ENCODE peak calls at places on chromosomes 11 and 22, in five cellular contexts. S is GM23248, W is A673, J is right cardiac atrium, A is right lobe of liver. X is an unnamed sample.

GRCh38 chr11:47451990-47452389 is 3.1 kb upstream of the RAPSN start:
- DNase-seq in W (no peak), A (no peak), S (no peak), J (no peak), X (no peak)

GRCh38 chr11:46519351-46519750 is 74.5 kb downstream of the AMBRA1 start:
- DNase-seq in W (no peak), S (no peak), A (no peak), J (no peak), X (no peak)

GRCh38 chr11:121539000-121539399 is 86.2 kb upstream of the SORL1-AS1 start:
- DNase-seq in J (no peak), S (no peak), W (no peak), A (no peak), X (no peak)

GRCh38 chr11:79485694-79486093 is 44.9 kb upstream of the TENM4 start:
- DNase-seq in S (no peak), J (no peak), A (no peak), W (no peak), X (no peak)

GRCh38 chr11:103881518-103882070 is 154.8 kb upstream of the DDI1 start:
- DNase-seq in W (no peak), S (no peak), A (no peak), J (no peak), X (peak; percentile 62)

GRCh38 chr11:72642815-72643511 is 31.3 kb downstream of the PDE2A start:
- DNase-seq in A (peak; percentile 67), W (peak; percentile 70), J (peak; percentile 87), S (peak; percentile 68), X (peak; percentile 75)

GRCh38 chr11:115942043-115942442 is 437.8 kb upstream of the CADM1 start:
- DNase-seq in J (no peak), A (no peak), S (no peak), W (no peak), X (no peak)

GRCh38 chr22:23014250-23014649 is 56.1 kb upstream of the GNAZ start:
- DNase-seq in J (no peak), S (no peak), W (no peak), A (no peak), X (no peak)

GRCh38 chr22:50146440-50147228 is 23.9 kb upstream of the PANX2 start:
- DNase-seq in A (peak; percentile 91), J (peak; percentile 84), S (peak; percentile 42), W (peak; percentile 73), X (peak; percentile 65)

GRCh38 chr11:5107285-5107684 is 30.9 kb downstream of the OR52A5 start:
- DNase-seq in J (no peak), A (no peak), W (no peak), S (no peak), X (no peak)
- H3K9me3 ChIP-seq in J (no peaks in the 10 kb centered on the region), A (no peaks in the 10 kb centered on the region), W (no peaks in the 10 kb centered on the region), S (no peaks in the 10 kb centered on the region), X (no peaks in the 10 kb centered on the region)

GRCh38 chr22:47175761-47176359 is 413.4 kb downstream of the TBC1D22A start:
- DNase-seq in A (peak; percentile 42), J (no peak), W (no peak), S (no peak), X (no peak)
- H3K9me3 ChIP-seq in A (no peaks in the 10 kb centered on the region), J (no peaks in the 10 kb centered on the region), W (no peaks in the 10 kb centered on the region), S (no peaks in the 10 kb centered on the region), X (no peaks in the 10 kb centered on the region)

GRCh38 chr11:132445966-132446365 is 1075.6 kb downstream of the NTM start:
- DNase-seq in S (peak; percentile 53), J (no peak), W (no peak), A (no peak), X (no peak)
- H3K9me3 ChIP-seq in S (no peaks in the 10 kb centered on the region), J (no peaks in the 10 kb centered on the region), W (peaks cover 10% of the 10 kb centered on the region), A (no peaks in the 10 kb centered on the region), X (no peaks in the 10 kb centered on the region)

GRCh38 chr11:2653930-2654739 is 45.7 kb downstream of the KCNQ1OT1 start:
- DNase-seq in A (no peak), J (no peak), W (no peak), S (no peak), X (no peak)

GRCh38 chr11:2657697-2658284 is 42.0 kb downstream of the KCNQ1OT1 start:
- DNase-seq in J (no peak), W (no peak), A (no peak), S (no peak), X (no peak)

GRCh38 chr11:2655320-2655719 is 44.5 kb downstream of the KCNQ1OT1 start:
- DNase-seq in W (no peak), S (no peak), J (no peak), A (no peak), X (no peak)

GRCh38 chr11:2655834-2656622 is 43.8 kb downstream of the KCNQ1OT1 start:
- DNase-seq in A (no peak), S (peak; percentile 49), W (no peak), J (no peak), X (peak; percentile 30)

GRCh38 chr11:2656859-2657258 is 42.9 kb downstream of the KCNQ1OT1 start:
- DNase-seq in W (no peak), A (no peak), S (no peak), J (no peak), X (no peak)
- H3K9me3 ChIP-seq in W (peaks cover 94% of the 10 kb centered on the region), A (peaks cover 4% of the 10 kb centered on the region), S (peaks cover 5% of the 10 kb centered on the region), J (no peaks in the 10 kb centered on the region), X (peaks cover 86% of the 10 kb centered on the region)

DNA sequence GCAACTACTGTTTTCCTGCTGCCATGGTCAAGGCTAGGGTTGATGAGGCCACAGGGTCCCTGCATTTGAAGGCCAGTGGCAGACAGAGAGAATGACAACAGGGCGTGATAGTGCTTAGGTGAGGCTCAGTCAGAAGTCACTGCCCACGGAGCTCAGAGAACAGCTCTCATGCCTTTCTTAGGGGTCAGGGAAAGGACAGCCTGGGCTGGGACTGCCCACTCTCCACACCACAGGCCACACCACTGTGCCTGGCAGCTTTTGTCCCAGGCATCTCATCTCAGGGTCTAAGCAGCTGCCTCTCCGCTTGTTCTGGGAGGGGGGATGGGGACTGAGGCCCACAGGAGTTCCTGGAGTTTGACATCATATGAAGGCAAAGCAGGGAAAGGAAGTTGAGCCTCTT is 150.1 kb upstream of the B3GAT1 start:
- DNase-seq in J (no peak), A (peak; percentile 15), W (no peak), S (no peak), X (no peak)
- H3K9me3 ChIP-seq in J (no peaks in the 10 kb centered on the region), A (no peaks in the 10 kb centered on the region), W (no peaks in the 10 kb centered on the region), S (no peaks in the 10 kb centered on the region), X (no peaks in the 10 kb centered on the region)

DNA sequence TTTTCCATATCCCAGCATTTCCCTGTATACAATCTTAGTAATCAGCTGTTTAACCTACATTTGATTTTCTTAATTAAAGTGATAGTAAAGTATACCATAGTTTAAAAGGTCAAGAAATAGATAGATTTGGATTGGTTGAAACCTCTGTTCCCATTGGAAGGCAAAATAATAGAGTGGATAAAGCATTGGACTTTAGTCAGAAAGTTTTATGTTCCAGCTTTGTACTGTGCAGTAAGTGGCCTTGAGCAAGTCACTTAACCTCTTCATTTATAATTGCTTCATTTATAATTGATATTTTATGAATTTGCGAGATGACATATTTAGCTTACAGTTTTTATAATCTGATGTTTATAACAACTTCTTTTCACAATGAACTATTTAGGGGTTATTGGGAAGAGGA is 3.6 kb downstream of the ZFP91 start:
- DNase-seq in S (no peak), W (no peak), J (no peak), A (no peak), X (no peak)
- H3K9me3 ChIP-seq in S (no peaks in the 10 kb centered on the region), W (no peaks in the 10 kb centered on the region), J (no peaks in the 10 kb centered on the region), A (no peaks in the 10 kb centered on the region), X (no peaks in the 10 kb centered on the region)

GRCh38 chr11:59208956-59209355 is 3.8 kb downstream of the MPEG1 start:
- DNase-seq in J (no peak), A (no peak), W (no peak), S (peak; percentile 65), X (no peak)
- H3K9me3 ChIP-seq in J (no peaks in the 10 kb centered on the region), A (no peaks in the 10 kb centered on the region), W (no peaks in the 10 kb centered on the region), S (no peaks in the 10 kb centered on the region), X (no peaks in the 10 kb centered on the region)